ENCODE peak calls at places on chromosomes 16 and 17, in seven cellular contexts. One of them, this sample, is unnamed. For H3K4me1, the result is how much of the 10 kb centered on the place peaks cover.

GRCh38 chr16:71360378-71360777 is 1.9 kb downstream of the CALB2 start:
- DNase-seq in thoracic aorta: no peak
- DNase-seq in body of pancreas: no peak
- DNase-seq in testis: peak
- DNase-seq in CD4-positive, CD25-positive, alpha-beta regulatory T cell: no peak
- DNase-seq in OCI-LY7: no peak
- DNase-seq in esophagus muscularis mucosa: no peak
- DNase-seq in this sample: no peak

GRCh38 chr16:2753523-2754020 is 1.1 kb downstream of the SRRM2 start:
- DNase-seq in thoracic aorta: no peak
- DNase-seq in body of pancreas: no peak
- DNase-seq in testis: no peak
- DNase-seq in CD4-positive, CD25-positive, alpha-beta regulatory T cell: no peak
- DNase-seq in OCI-LY7: peak
- DNase-seq in esophagus muscularis mucosa: no peak
- DNase-seq in this sample: peak

GRCh38 chr17:14986127-14986526 is 279.0 kb downstream of the PMP22 start:
- DNase-seq in thoracic aorta: no peak
- DNase-seq in body of pancreas: no peak
- DNase-seq in testis: no peak
- DNase-seq in CD4-positive, CD25-positive, alpha-beta regulatory T cell: no peak
- DNase-seq in OCI-LY7: no peak
- DNase-seq in esophagus muscularis mucosa: no peak
- DNase-seq in this sample: no peak

GRCh38 chr17:79991924-79992656 is 43.6 kb downstream of the TBC1D16 start:
- DNase-seq in thoracic aorta: no peak
- DNase-seq in body of pancreas: peak
- DNase-seq in testis: no peak
- DNase-seq in CD4-positive, CD25-positive, alpha-beta regulatory T cell: no peak
- DNase-seq in OCI-LY7: no peak
- DNase-seq in esophagus muscularis mucosa: no peak
- DNase-seq in this sample: peak

GRCh38 chr16:46629331-46629843 is 8.2 kb upstream of the SHCBP1 start:
- DNase-seq in thoracic aorta: no peak
- DNase-seq in body of pancreas: no peak
- DNase-seq in testis: no peak
- DNase-seq in CD4-positive, CD25-positive, alpha-beta regulatory T cell: no peak
- DNase-seq in OCI-LY7: no peak
- DNase-seq in esophagus muscularis mucosa: no peak
- DNase-seq in this sample: no peak

GRCh38 chr17:64707077-64707591 is 45.0 kb upstream of the SMURF2 start:
- DNase-seq in thoracic aorta: peak
- DNase-seq in body of pancreas: peak
- DNase-seq in testis: peak
- DNase-seq in CD4-positive, CD25-positive, alpha-beta regulatory T cell: no peak
- DNase-seq in OCI-LY7: no peak
- DNase-seq in esophagus muscularis mucosa: peak
- DNase-seq in this sample: peak

GRCh38 chr17:9669551-9670008 is 24.3 kb downstream of the USP43 start:
- DNase-seq in thoracic aorta: no peak
- DNase-seq in body of pancreas: no peak
- DNase-seq in testis: no peak
- DNase-seq in CD4-positive, CD25-positive, alpha-beta regulatory T cell: no peak
- DNase-seq in OCI-LY7: no peak
- DNase-seq in esophagus muscularis mucosa: no peak
- DNase-seq in this sample: no peak

GRCh38 chr17:50350733-50351132 is 4.8 kb downstream of the XYLT2 start:
- DNase-seq in thoracic aorta: no peak
- DNase-seq in body of pancreas: no peak
- DNase-seq in testis: no peak
- DNase-seq in CD4-positive, CD25-positive, alpha-beta regulatory T cell: no peak
- DNase-seq in OCI-LY7: no peak
- DNase-seq in esophagus muscularis mucosa: no peak
- DNase-seq in this sample: no peak

GRCh38 chr16:86292942-86293341 is 217.4 kb upstream of the FOXF1 start:
- DNase-seq in thoracic aorta: no peak
- DNase-seq in body of pancreas: no peak
- DNase-seq in testis: no peak
- DNase-seq in CD4-positive, CD25-positive, alpha-beta regulatory T cell: no peak
- DNase-seq in OCI-LY7: no peak
- DNase-seq in esophagus muscularis mucosa: no peak
- DNase-seq in this sample: no peak

GRCh38 chr17:43556292-43556691 is 10.2 kb upstream of the ETV4 start:
- DNase-seq in thoracic aorta: no peak
- DNase-seq in body of pancreas: no peak
- DNase-seq in testis: no peak
- DNase-seq in CD4-positive, CD25-positive, alpha-beta regulatory T cell: no peak
- DNase-seq in OCI-LY7: no peak
- DNase-seq in esophagus muscularis mucosa: no peak
- DNase-seq in this sample: peak

GRCh38 chr16:1530349-1530882 is 3.0 kb upstream of the TMEM204 start:
- DNase-seq in thoracic aorta: no peak
- DNase-seq in body of pancreas: no peak
- DNase-seq in testis: no peak
- DNase-seq in CD4-positive, CD25-positive, alpha-beta regulatory T cell: no peak
- DNase-seq in OCI-LY7: no peak
- DNase-seq in esophagus muscularis mucosa: no peak
- DNase-seq in this sample: no peak

GRCh38 chr17:76495663-76496400 is 5.4 kb downstream of the RHBDF2 start:
- DNase-seq in thoracic aorta: no peak
- DNase-seq in body of pancreas: no peak
- DNase-seq in testis: no peak
- DNase-seq in CD4-positive, CD25-positive, alpha-beta regulatory T cell: no peak
- DNase-seq in OCI-LY7: no peak
- DNase-seq in esophagus muscularis mucosa: no peak
- DNase-seq in this sample: no peak

GRCh38 chr17:76498886-76499667 is 2.1 kb downstream of the RHBDF2 start:
- DNase-seq in thoracic aorta: no peak
- DNase-seq in body of pancreas: peak
- DNase-seq in testis: no peak
- DNase-seq in CD4-positive, CD25-positive, alpha-beta regulatory T cell: no peak
- DNase-seq in OCI-LY7: peak
- DNase-seq in esophagus muscularis mucosa: no peak
- DNase-seq in this sample: no peak

GRCh38 chr17:76497979-76498885 is 3.0 kb downstream of the RHBDF2 start:
- DNase-seq in thoracic aorta: peak
- DNase-seq in body of pancreas: peak
- DNase-seq in testis: peak
- DNase-seq in CD4-positive, CD25-positive, alpha-beta regulatory T cell: no peak
- DNase-seq in OCI-LY7: no peak
- DNase-seq in esophagus muscularis mucosa: no peak
- DNase-seq in this sample: peak

GRCh38 chr17:76496464-76496863 is 4.8 kb downstream of the RHBDF2 start:
- DNase-seq in thoracic aorta: no peak
- DNase-seq in body of pancreas: no peak
- DNase-seq in testis: no peak
- DNase-seq in CD4-positive, CD25-positive, alpha-beta regulatory T cell: no peak
- DNase-seq in OCI-LY7: no peak
- DNase-seq in esophagus muscularis mucosa: no peak
- DNase-seq in this sample: no peak

DNA sequence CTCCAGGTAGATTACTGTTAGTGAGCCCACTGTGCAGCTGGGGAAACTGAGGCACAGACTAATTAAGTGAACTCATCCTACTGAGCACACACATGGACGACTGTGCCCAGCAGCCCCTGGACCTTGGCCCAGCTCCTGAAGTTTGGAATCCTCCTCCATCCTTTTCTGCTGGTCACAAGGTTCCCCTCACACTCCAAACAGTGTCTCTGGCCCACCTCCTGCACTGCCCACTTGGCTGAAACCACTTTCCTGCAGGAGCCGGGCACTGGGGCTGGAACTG is 3.6 kb downstream of the RHBDF2 start:
- DNase-seq in thoracic aorta: no peak
- DNase-seq in body of pancreas: no peak
- DNase-seq in testis: no peak
- DNase-seq in CD4-positive, CD25-positive, alpha-beta regulatory T cell: no peak
- DNase-seq in OCI-LY7: no peak
- DNase-seq in esophagus muscularis mucosa: no peak
- DNase-seq in this sample: no peak
- H3K4me1 ChIP-seq in thoracic aorta: under half
- H3K4me1 ChIP-seq in body of pancreas: half or more
- H3K4me1 ChIP-seq in testis: under half
- H3K4me1 ChIP-seq in CD4-positive, CD25-positive, alpha-beta regulatory T cell: under half
- H3K4me1 ChIP-seq in OCI-LY7: half or more
- H3K4me1 ChIP-seq in esophagus muscularis mucosa: half or more
- H3K4me1 ChIP-seq in this sample: under half

DNA sequence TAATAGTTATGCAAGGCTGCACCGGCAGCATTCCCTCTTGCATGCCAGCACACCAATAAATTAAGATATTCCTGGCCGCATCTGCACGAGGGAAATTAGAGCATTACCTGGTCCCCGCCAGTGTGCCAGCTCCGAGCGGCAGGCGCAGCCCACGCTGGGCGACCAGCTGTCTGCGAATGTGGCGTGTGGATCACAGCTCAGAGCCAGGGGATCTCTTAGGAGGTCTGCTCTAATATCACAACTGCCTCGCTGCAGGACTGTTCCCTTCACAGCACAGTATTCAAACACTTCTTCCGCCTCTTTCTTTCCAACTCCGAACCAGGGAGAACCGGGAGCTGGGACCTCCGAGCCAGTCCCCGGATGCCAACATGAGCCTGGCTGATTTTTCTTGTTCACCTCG is 212.9 kb downstream of the C16orf78 start:
- DNase-seq in thoracic aorta: no peak
- DNase-seq in body of pancreas: no peak
- DNase-seq in testis: no peak
- DNase-seq in CD4-positive, CD25-positive, alpha-beta regulatory T cell: no peak
- DNase-seq in OCI-LY7: no peak
- DNase-seq in esophagus muscularis mucosa: no peak
- DNase-seq in this sample: no peak
- H3K4me1 ChIP-seq in thoracic aorta: under half
- H3K4me1 ChIP-seq in body of pancreas: under half
- H3K4me1 ChIP-seq in testis: under half
- H3K4me1 ChIP-seq in CD4-positive, CD25-positive, alpha-beta regulatory T cell: under half
- H3K4me1 ChIP-seq in OCI-LY7: under half
- H3K4me1 ChIP-seq in esophagus muscularis mucosa: under half
- H3K4me1 ChIP-seq in this sample: under half

GRCh38 chr16:69613283-69614154 is 47.8 kb downstream of the NFAT5 start:
- DNase-seq in thoracic aorta: no peak
- DNase-seq in body of pancreas: no peak
- DNase-seq in testis: no peak
- DNase-seq in CD4-positive, CD25-positive, alpha-beta regulatory T cell: no peak
- DNase-seq in OCI-LY7: no peak
- DNase-seq in esophagus muscularis mucosa: no peak
- DNase-seq in this sample: no peak
- H3K4me1 ChIP-seq in thoracic aorta: half or more
- H3K4me1 ChIP-seq in body of pancreas: under half
- H3K4me1 ChIP-seq in testis: under half
- H3K4me1 ChIP-seq in CD4-positive, CD25-positive, alpha-beta regulatory T cell: under half
- H3K4me1 ChIP-seq in OCI-LY7: under half
- H3K4me1 ChIP-seq in esophagus muscularis mucosa: half or more
- H3K4me1 ChIP-seq in this sample: under half

GRCh38 chr17:77381731-77382130 is 241.0 kb downstream of the SEC14L1 start:
- DNase-seq in thoracic aorta: no peak
- DNase-seq in body of pancreas: no peak
- DNase-seq in testis: no peak
- DNase-seq in CD4-positive, CD25-positive, alpha-beta regulatory T cell: no peak
- DNase-seq in OCI-LY7: no peak
- DNase-seq in esophagus muscularis mucosa: no peak
- DNase-seq in this sample: no peak
- H3K4me1 ChIP-seq in thoracic aorta: half or more
- H3K4me1 ChIP-seq in body of pancreas: half or more
- H3K4me1 ChIP-seq in testis: half or more
- H3K4me1 ChIP-seq in CD4-positive, CD25-positive, alpha-beta regulatory T cell: half or more
- H3K4me1 ChIP-seq in OCI-LY7: under half
- H3K4me1 ChIP-seq in esophagus muscularis mucosa: half or more
- H3K4me1 ChIP-seq in this sample: under half